ENCODE peak calls at places on chromosomes 4 and X, in seven cellular contexts. G is lower leg skin; T is amygdala; U is Ammon's horn; F is EL; K is stimulated activated CD8-positive, alpha-beta memory T cell treated with anti-CD3 and anti-CD28 coated beads, Interleukin-2, amount 100 ng/mL, for 48 hours; Y is GM04504. R is an unnamed sample.

GRCh38 chr4:74873545-74874295 is 59.2 kb upstream of the PARM1 start:
- DNase-seq in G (no peak), T (no peak), U (no peak), F (no peak), K (no peak), Y (no peak), R (no peak)

GRCh38 chr4:71229477-71230257 is 109.2 kb upstream of the SLC4A4 start:
- DNase-seq in G (no peak), T (no peak), U (peak; percentile 87), F (peak; percentile 66), K (no peak), Y (peak; percentile 30), R (peak; percentile 70)

GRCh38 chr4:33334416-33334815 is 2614.2 kb downstream of the PCDH7 start:
- DNase-seq in G (no peak), T (no peak), U (no peak), F (no peak), K (no peak), Y (no peak), R (no peak)

GRCh38 chr4:139774759-139775487 is 109.3 kb downstream of the MGST2 start:
- DNase-seq in G (no peak), T (no peak), U (no peak), F (no peak), K (no peak), Y (no peak), R (no peak)

GRCh38 chr4:98446499-98447375 is 185.6 kb downstream of the RAP1GDS1 start:
- DNase-seq in G (no peak), T (no peak), U (no peak), F (no peak), K (peak; percentile 37), Y (no peak), R (no peak)

GRCh38 chr4:30903493-30903892 is 183.3 kb downstream of the PCDH7 start:
- DNase-seq in G (no peak), T (no peak), U (no peak), F (peak; percentile 12), K (no peak), Y (no peak), R (no peak)

GRCh38 chrX:17738002-17738713 is 865 bp downstream of the SCML1 start:
- DNase-seq in G (peak; percentile 16), T (no peak), U (peak; percentile 15), F (peak; percentile 51), K (peak; percentile 10), Y (no peak), R (peak; percentile 2)

GRCh38 chrX:1481636-1482529 is 29.2 kb upstream of the ASMTL start:
- DNase-seq in G (peak; percentile 64), T (no peak), U (peak; percentile 74), F (peak; percentile 85), K (peak; percentile 49), Y (peak; percentile 60), R (peak; percentile 37)

GRCh38 chr4:164700471-164700870 is 53.5 kb upstream of the SMIM31 start:
- DNase-seq in G (no peak), T (no peak), U (peak; percentile 8), F (no peak), K (no peak), Y (no peak), R (no peak)